ENCODE peak calls at places on chromosomes 7 and 10, in five cellular contexts. X, J, Q, W and M are unnamed samples. For H3K4me1 and H3K36me3, the result is how much of the 10 kb centered on the place peaks cover.

GRCh38 chr10:90871761-90872647 is at the start of gene RPP30:
- DNase-seq in Q (peak), X (peak), W (peak), J (peak), M (peak)

GRCh38 chr7:301291-302053 is 11.5 kb downstream of the FOXL3 start:
- DNase-seq in Q (no peak), J (no peak), W (no peak), X (no peak), M (peak)

GRCh38 chr10:69439350-69439739 is 11.9 kb upstream of the TSPAN15 start:
- DNase-seq in X (no peak), J (no peak), Q (no peak), W (no peak), M (no peak)

GRCh38 chr10:60140681-60141632 is 234.6 kb upstream of the CCDC6 start:
- DNase-seq in X (no peak), Q (peak), W (no peak), J (peak), M (no peak)

GRCh38 chr7:27345164-27345887 is 102.7 kb downstream of the EVX1 start:
- DNase-seq in X (no peak), W (no peak), J (no peak), Q (no peak), M (no peak)

GRCh38 chr10:44786451-44786850 is 124.7 kb upstream of the TMEM72 start:
- DNase-seq in J (peak), X (no peak), Q (no peak), W (peak), M (no peak)

GRCh38 chr10:101777857-101778145 is 1.9 kb upstream of the FGF8 start:
- DNase-seq in W (no peak), J (no peak), Q (no peak), X (no peak), M (peak)

GRCh38 chr10:110698782-110699201 is 54.7 kb downstream of the RBM20 start:
- DNase-seq in J (peak), Q (no peak), X (no peak), W (no peak), M (no peak)

GRCh38 chr7:16420649-16421332 is 547 bp downstream of the CRPPA start:
- DNase-seq in J (peak), Q (peak), W (peak), X (peak), M (peak)

GRCh38 chr10:1674501-1674900 is 62.8 kb downstream of the ADARB2 start:
- DNase-seq in Q (no peak), W (no peak), X (no peak), J (no peak), M (peak)

GRCh38 chr10:15562116-15562515 is 157.6 kb downstream of the ITGA8 start:
- DNase-seq in W (no peak), Q (no peak), J (no peak), X (no peak), M (no peak)

GRCh38 chr7:31958216-31958615 is 112.0 kb downstream of the PDE1C start:
- DNase-seq in X (no peak), W (no peak), J (peak), Q (no peak), M (no peak)

GRCh38 chr7:84188811-84189405 is 5.7 kb downstream of the SEMA3A start:
- DNase-seq in W (no peak), Q (no peak), J (peak), X (no peak), M (no peak)

GRCh38 chr10:19003341-19003740 is 45.3 kb upstream of the MALRD1 start:
- DNase-seq in W (no peak), J (no peak), X (no peak), Q (no peak), M (no peak)

GRCh38 chr10:117439243-117439912 is 64.1 kb upstream of the PDZD8 start:
- DNase-seq in W (no peak), Q (no peak), X (no peak), J (peak), M (peak)

GRCh38 chr7:18861514-18861913 is 255.9 kb downstream of the TWIST1 start:
- DNase-seq in W (no peak), J (peak), X (no peak), Q (no peak), M (no peak)

GRCh38 chr7:29385214-29385613 is 178.4 kb upstream of the PRR15 start:
- DNase-seq in J (no peak), X (no peak), Q (no peak), W (no peak), M (no peak)

GRCh38 chr10:67912330-67912946 is 28.0 kb downstream of the SIRT1 start:
- DNase-seq in J (peak), W (no peak), X (no peak), Q (no peak), M (no peak)

GRCh38 chr10:75101416-75102251 is 9.8 kb upstream of the SAMD8 start:
- DNase-seq in X (no peak), Q (no peak), W (no peak), J (no peak), M (no peak)

GRCh38 chr7:761101-761500 is 34.0 kb upstream of the PRKAR1B start:
- DNase-seq in X (no peak), Q (no peak), W (peak), J (no peak), M (no peak)

GRCh38 chr10:51876979-51877378 is 177.6 kb upstream of the CSTF2T start:
- DNase-seq in W (no peak), Q (no peak), X (no peak), J (no peak), M (no peak)

GRCh38 chr10:62029401-62029800 is 127.9 kb downstream of the ARID5B start:
- DNase-seq in X (no peak), Q (no peak), J (no peak), W (no peak), M (no peak)
- H3K4me1 ChIP-seq in X (under half), Q (under half), J (under half), W (under half), M (under half)

DNA sequence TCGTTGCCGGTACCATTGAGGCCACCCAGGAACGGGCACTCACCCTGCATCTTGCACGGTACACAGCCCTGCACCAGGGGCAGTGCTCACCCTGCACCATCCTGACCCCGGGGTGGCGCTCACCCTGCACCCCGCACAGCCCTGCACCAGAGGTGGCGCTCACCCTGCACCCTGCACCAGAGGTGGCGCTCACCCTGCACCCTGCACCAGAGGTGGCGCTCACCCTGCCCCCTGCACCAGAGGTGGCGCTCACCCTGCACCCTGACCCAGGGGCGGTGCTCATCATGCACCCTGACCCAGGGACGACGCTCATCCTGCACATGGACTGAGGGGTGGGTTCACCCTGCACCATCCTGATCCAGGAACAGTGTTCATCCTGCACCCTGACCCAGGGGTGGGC is 6.4 kb downstream of the TUBGCP2 start:
- DNase-seq in J (no peak), W (no peak), Q (no peak), X (no peak), M (no peak)
- H3K36me3 ChIP-seq in J (under half), W (under half), Q (under half), X (under half), M (under half)

GRCh38 chr7:2282185-2282751 is 32.0 kb downstream of the SNX8 start:
- DNase-seq in J (no peak), Q (no peak), X (no peak), W (no peak), M (no peak)

GRCh38 chr7:2278026-2278425 is 36.0 kb downstream of the NUDT1 start:
- DNase-seq in W (no peak), Q (no peak), X (no peak), J (no peak), M (no peak)

GRCh38 chr7:2281556-2281955 is 32.7 kb downstream of the SNX8 start:
- DNase-seq in X (no peak), Q (no peak), J (peak), W (peak), M (no peak)

GRCh38 chr7:2283074-2283473 is 31.2 kb downstream of the SNX8 start:
- DNase-seq in Q (no peak), X (no peak), J (no peak), W (no peak), M (no peak)

GRCh38 chr7:2279873-2280272 is 34.4 kb downstream of the SNX8 start:
- DNase-seq in Q (no peak), W (no peak), X (no peak), J (peak), M (no peak)
- H3K27ac ChIP-seq in Q (no peak), W (no peak), X (no peak), J (no peak), M (no peak)

GRCh38 chr10:57715233-57715632 is 552.5 kb downstream of the IPMK start:
- DNase-seq in Q (no peak), X (no peak), W (no peak), J (no peak), M (no peak)

DNA sequence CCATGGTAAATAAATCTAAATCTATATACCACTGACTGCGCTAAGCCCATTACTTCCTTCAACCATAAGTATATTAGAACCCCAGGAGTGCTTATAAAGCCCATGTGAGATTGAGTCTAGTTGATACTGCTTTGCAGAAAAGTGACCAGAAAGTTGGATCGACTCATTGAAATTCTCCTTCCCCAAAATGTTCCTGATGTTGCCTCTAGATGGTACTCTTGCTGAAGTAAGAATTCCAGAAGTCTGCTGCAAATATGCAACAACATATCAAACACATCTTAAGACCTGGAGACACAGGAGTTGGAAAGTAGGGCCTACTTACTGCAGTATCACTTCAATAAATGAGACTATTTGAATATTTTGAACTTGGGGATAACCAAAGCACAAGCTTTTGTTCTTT is 550.8 kb downstream of the IPMK start:
- DNase-seq in W (no peak), J (peak), Q (peak), X (no peak), M (no peak)
- H3K4me1 ChIP-seq in W (under half), J (under half), Q (under half), X (under half), M (under half)

DNA sequence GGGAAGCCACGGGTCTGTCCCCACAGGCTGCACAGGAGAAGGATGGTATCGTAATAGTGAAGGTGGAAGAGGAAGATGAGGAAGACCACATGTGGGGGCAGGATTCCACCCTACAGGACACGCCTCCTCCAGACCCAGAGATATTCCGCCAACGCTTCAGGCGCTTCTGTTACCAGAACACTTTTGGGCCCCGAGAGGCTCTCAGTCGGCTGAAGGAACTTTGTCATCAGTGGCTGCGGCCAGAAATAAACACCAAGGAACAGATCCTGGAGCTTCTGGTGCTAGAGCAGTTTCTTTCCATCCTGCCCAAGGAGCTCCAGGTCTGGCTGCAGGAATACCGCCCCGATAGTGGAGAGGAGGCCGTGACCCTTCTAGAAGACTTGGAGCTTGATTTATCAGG is 8.1 kb downstream of the ZKSCAN1 start:
- DNase-seq in X (no peak), J (no peak), W (no peak), Q (no peak), M (no peak)
- H3K36me3 ChIP-seq in X (under half), J (under half), W (under half), Q (under half), M (half or more)

GRCh38 chr7:139422126-139422525 is 61.3 kb downstream of the KLRG2 start:
- DNase-seq in Q (no peak), W (no peak), J (no peak), X (no peak), M (no peak)
- H3K27ac ChIP-seq in Q (no peak), W (no peak), J (no peak), X (no peak), M (peak)

DNA sequence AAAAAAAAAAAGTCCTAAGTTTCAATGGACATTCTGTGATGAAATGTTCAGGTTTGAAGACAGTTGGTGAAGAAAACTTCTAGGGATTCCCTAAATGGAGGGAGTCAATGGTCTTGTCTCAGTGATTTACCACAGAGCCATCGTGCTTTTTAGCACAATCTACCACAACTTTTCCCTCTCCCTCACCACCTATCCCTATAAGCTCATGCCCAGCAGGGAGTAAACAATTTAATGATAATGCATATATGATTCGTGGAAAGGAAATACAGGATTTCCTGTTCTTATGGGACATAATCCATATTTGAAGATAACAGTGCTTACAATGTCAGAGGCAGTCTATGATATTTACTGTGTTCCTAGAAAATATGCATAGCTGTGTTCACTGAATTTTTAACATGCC is 38.4 kb upstream of the CD36 start:
- DNase-seq in X (no peak), Q (no peak), J (no peak), W (no peak), M (no peak)
- H3K4me1 ChIP-seq in X (under half), Q (under half), J (under half), W (under half), M (under half)

GRCh38 chr7:149476791-149477190 is 15.9 kb upstream of the ZNF777 start:
- DNase-seq in W (no peak), X (no peak), J (no peak), Q (no peak), M (no peak)

GRCh38 chr7:149473251-149473650 is 12.4 kb upstream of the ZNF777 start:
- DNase-seq in W (no peak), X (no peak), J (no peak), Q (no peak), M (no peak)

GRCh38 chr7:149474309-149475120 is 13.7 kb upstream of the ZNF777 start:
- DNase-seq in Q (no peak), W (no peak), X (no peak), J (no peak), M (no peak)

GRCh38 chr7:149477494-149478443 is 16.9 kb upstream of the ZNF777 start:
- DNase-seq in X (no peak), J (no peak), W (no peak), Q (peak), M (no peak)

GRCh38 chr7:149475121-149476045 is 14.5 kb upstream of the ZNF777 start:
- DNase-seq in W (no peak), J (no peak), X (no peak), Q (no peak), M (no peak)
- H3K36me3 ChIP-seq in W (under half), J (half or more), X (under half), Q (under half), M (half or more)

DNA sequence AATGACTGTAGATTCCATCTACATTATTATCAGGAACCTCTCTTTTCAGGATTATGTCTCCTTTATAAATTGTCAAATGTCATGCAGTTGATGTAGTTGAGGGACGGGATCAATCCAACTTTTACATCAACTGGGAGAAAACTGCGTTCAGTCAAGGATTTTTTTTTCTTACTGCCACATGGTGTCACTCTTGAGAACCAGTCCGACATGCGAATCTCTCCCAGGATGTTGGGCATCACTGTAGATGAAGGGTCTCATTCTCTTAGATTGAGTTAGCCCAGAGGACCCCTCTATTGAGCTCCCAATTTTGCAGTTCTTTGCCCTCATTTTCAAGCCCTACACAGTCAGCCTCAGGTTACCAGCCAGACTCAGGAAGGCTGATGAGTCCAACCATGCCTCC is 120.3 kb upstream of the PTPRZ1 start:
- DNase-seq in W (no peak), Q (peak), J (peak), X (no peak), M (no peak)
- H3K27ac ChIP-seq in W (no peak), Q (no peak), J (no peak), X (no peak), M (no peak)

DNA sequence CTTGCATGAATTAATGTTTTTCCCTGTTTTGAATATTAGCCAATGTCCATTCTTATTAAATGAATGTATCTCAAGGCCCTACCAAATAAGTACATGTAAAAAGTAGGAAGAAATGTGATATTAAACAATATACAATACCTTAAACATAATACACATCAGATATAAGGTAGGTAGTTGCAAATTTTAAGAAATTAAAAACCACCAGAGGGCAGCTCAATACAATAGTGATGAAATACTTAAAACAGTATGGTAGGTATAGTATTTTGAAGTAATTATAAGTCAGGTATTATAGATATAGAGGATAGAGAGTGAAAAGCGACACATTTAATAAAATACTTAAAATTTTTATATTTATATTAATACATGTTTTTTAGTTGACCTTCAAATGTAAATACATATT is 43.6 kb upstream of the CDK14 start:
- DNase-seq in X (no peak), W (no peak), Q (no peak), J (peak), M (no peak)
- H3K4me1 ChIP-seq in X (under half), W (under half), Q (under half), J (under half), M (under half)